ENCODE peak calls at places on chromosome 7, in seven cellular contexts. O is hippocampal formation, T is NCI-H460, X is endothelial cell of umbilical vein, J is ACHN, E is esophagus squamous epithelium, K is RKO. V is an unnamed sample.

GRCh38 chr7:78279035-78279434 is 480.5 kb downstream of the PHTF2 start:
- DNase-seq in T (no peak), X (peak), J (peak), O (no peak), K (peak), E (no peak), V (no peak)

GRCh38 chr7:130084037-130084875 is 13.9 kb downstream of the KLHDC10 start:
- DNase-seq in E (no peak), J (peak), O (no peak), K (peak), T (no peak), X (peak), V (no peak)

GRCh38 chr7:77580762-77581350 is 43.8 kb downstream of the PTPN12 start:
- DNase-seq in J (no peak), E (no peak), O (no peak), T (no peak), X (no peak), K (no peak), V (no peak)

GRCh38 chr7:112192236-112193154 is 13.7 kb downstream of the DOCK4 start:
- DNase-seq in T (no peak), O (no peak), X (peak), E (no peak), J (no peak), K (peak), V (no peak)

GRCh38 chr7:82413237-82413636 is 30.3 kb downstream of the CACNA2D1 start:
- DNase-seq in T (no peak), J (no peak), E (no peak), O (no peak), K (no peak), X (no peak), V (no peak)

GRCh38 chr7:98287486-98287959 is 6.0 kb downstream of the BRI3 start:
- DNase-seq in O (no peak), X (no peak), K (no peak), E (no peak), J (no peak), T (no peak), V (no peak)

GRCh38 chr7:35316549-35316948 is 62.6 kb upstream of the TBX20 start:
- DNase-seq in X (no peak), T (no peak), K (no peak), E (no peak), O (no peak), J (no peak), V (no peak)

GRCh38 chr7:139727151-139727705 is 50.6 kb downstream of the HIPK2 start:
- DNase-seq in J (no peak), K (no peak), X (no peak), E (no peak), T (no peak), O (no peak), V (no peak)

GRCh38 chr7:95595825-95596182 is 512 bp downstream of the PDK4 start:
- DNase-seq in O (no peak), J (no peak), T (no peak), E (no peak), K (no peak), X (no peak), V (peak)

GRCh38 chr7:43572516-43573049 is 10.3 kb upstream of the STK17A start:
- DNase-seq in J (peak), E (no peak), X (peak), O (peak), K (peak), T (peak), V (peak)

GRCh38 chr7:45645141-45645969 is 71.2 kb downstream of the ADCY1 start:
- DNase-seq in J (no peak), E (no peak), O (no peak), T (no peak), K (no peak), X (no peak), V (no peak)

GRCh38 chr7:148940702-148941597 is 56.9 kb upstream of the EZH2 start:
- DNase-seq in J (peak), T (peak), E (peak), O (peak), X (peak), K (peak), V (peak)